ENCODE peak calls at places on chromosomes 3 and 15, in eight cellular contexts. B, E, W, Z, K, J, X and I are unnamed samples.

GRCh38 chr15:85837011-85837433 is 42.3 kb upstream of the KLHL25 start:
- DNase-seq in E (no peak), W (no peak), K (peak), B (no peak), Z (no peak), J (peak), X (no peak), I (no peak)

GRCh38 chr3:22450785-22451400 is 699.9 kb upstream of the ZNF385D start:
- DNase-seq in Z (no peak), X (no peak), B (no peak), W (no peak), K (no peak), E (peak), J (no peak), I (no peak)

GRCh38 chr3:49900491-49901153 is 3.1 kb downstream of the MST1R start:
- DNase-seq in K (no peak), J (peak), B (no peak), E (peak), W (peak), X (no peak), Z (no peak), I (peak)

GRCh38 chr15:89472785-89473256 is 23.6 kb downstream of the RHCG start:
- DNase-seq in K (no peak), X (peak), B (peak), Z (no peak), W (peak), E (peak), J (peak), I (no peak)

GRCh38 chr3:178671261-178672191 is 135.3 kb downstream of the KCNMB2 start:
- DNase-seq in Z (peak), J (peak), E (peak), B (no peak), W (no peak), K (no peak), X (no peak), I (no peak)

GRCh38 chr3:144384241-144384979 is 412.8 kb downstream of the DIPK2A start:
- DNase-seq in J (no peak), W (no peak), E (no peak), B (no peak), K (no peak), X (no peak), Z (no peak), I (no peak)

GRCh38 chr15:50066202-50066601 is 52.8 kb downstream of the ATP8B4 start:
- DNase-seq in J (peak), K (no peak), W (no peak), E (no peak), B (no peak), Z (no peak), X (no peak), I (no peak)

GRCh38 chr3:134672571-134672970 is 21.7 kb upstream of the KY start:
- DNase-seq in Z (no peak), X (no peak), W (no peak), J (no peak), B (no peak), E (no peak), K (no peak), I (no peak)

GRCh38 chr15:63997715-63998442 is 48.4 kb downstream of the DAPK2 start:
- DNase-seq in B (no peak), W (no peak), K (no peak), E (no peak), J (peak), Z (no peak), X (no peak), I (no peak)

GRCh38 chr15:85024003-85024402 is 42.3 kb downstream of the PDE8A start:
- DNase-seq in B (no peak), E (no peak), Z (no peak), W (no peak), X (no peak), K (no peak), J (no peak), I (no peak)

GRCh38 chr3:180420016-180420415 is 181.9 kb upstream of the TTC14 start:
- DNase-seq in K (no peak), Z (no peak), J (peak), B (no peak), W (no peak), X (no peak), E (no peak), I (no peak)

GRCh38 chr3:118801899-118802298 is 232.7 kb downstream of the IGSF11 start:
- DNase-seq in B (no peak), E (no peak), K (no peak), W (peak), Z (no peak), X (no peak), J (no peak), I (no peak)

GRCh38 chr3:25547103-25547502 is 117.6 kb downstream of the TOP2B start:
- DNase-seq in E (no peak), B (no peak), W (no peak), Z (no peak), K (no peak), J (no peak), X (no peak), I (no peak)

GRCh38 chr3:71607364-71607763 is 23.8 kb upstream of the FOXP1 start:
- DNase-seq in K (no peak), W (no peak), B (no peak), X (no peak), Z (no peak), J (no peak), E (no peak), I (no peak)